ENCODE peak calls at places on chromosome 16, in eight cellular contexts. S is M059J; L is stimulated activated CD8-positive, alpha-beta memory T cell treated with anti-CD3 and anti-CD28 coated beads, Interleukin-15, amount 100 ng/mL, for 24 hours; R is HT-29; G is NCI-H1092; H is H9; Q is lung; D is NCI-H1105. P is an unnamed sample.

GRCh38 chr16:60225541-60225940 is 1491.4 kb upstream of the GOT2 start:
- DNase-seq in S (no peak), L (no peak), R (no peak), G (no peak), H (no peak), Q (no peak), D (no peak), P (no peak)

GRCh38 chr16:66651474-66651765 is 45.1 kb downstream of the CMTM4 start:
- DNase-seq in S (peak; percentile 39), L (no peak), R (no peak), G (no peak), H (no peak), Q (no peak), D (no peak), P (peak; percentile 33)

GRCh38 chr16:29900102-29900887 is at the start of gene ASPHD1:
- DNase-seq in S (peak; percentile 90), L (peak; percentile 47), R (peak; percentile 69), G (peak; percentile 59), H (peak; percentile 82), Q (peak; percentile 70), D (peak; percentile 46), P (no peak)

GRCh38 chr16:4290236-4290830 is 17.5 kb upstream of the TFAP4 start:
- DNase-seq in S (peak; percentile 94), L (no peak), R (peak; percentile 72), G (no peak), H (no peak), Q (peak; percentile 80), D (no peak), P (no peak)

GRCh38 chr16:65884018-65884417 is 482.5 kb upstream of the CDH5 start:
- DNase-seq in S (peak; percentile 65), L (no peak), R (no peak), G (no peak), H (no peak), Q (no peak), D (no peak), P (no peak)

GRCh38 chr16:906296-906695 is 64.5 kb downstream of the LMF1 start:
- DNase-seq in S (no peak), L (no peak), R (no peak), G (no peak), H (no peak), Q (no peak), D (no peak), P (no peak)

GRCh38 chr16:1763521-1764511 is 7.5 kb downstream of the NME3 start:
- DNase-seq in S (no peak), L (no peak), R (no peak), G (no peak), H (peak; percentile 91), Q (no peak), D (no peak), P (no peak)

GRCh38 chr16:75402821-75403475 is 30.4 kb downstream of the CFDP1 start:
- DNase-seq in S (peak; percentile 57), L (no peak), R (peak; percentile 48), G (peak; percentile 15), H (no peak), Q (no peak), D (no peak), P (no peak)

GRCh38 chr16:49464877-49465504 is 91.4 kb downstream of the C16orf78 start:
- DNase-seq in S (no peak), L (no peak), R (no peak), G (no peak), H (peak; percentile 73), Q (peak; percentile 19), D (no peak), P (peak; percentile 48)

GRCh38 chr16:57530104-57530522 is 6.3 kb downstream of the CCDC102A start:
- DNase-seq in S (peak; percentile 70), L (peak; percentile 31), R (peak; percentile 61), G (no peak), H (peak; percentile 51), Q (no peak), D (no peak), P (peak; percentile 72)

GRCh38 chr16:68455631-68456030 is 7.3 kb upstream of the SMPD3 start:
- DNase-seq in S (no peak), L (no peak), R (no peak), G (no peak), H (no peak), Q (no peak), D (no peak), P (no peak)

GRCh38 chr16:79272141-79272577 is 328.4 kb downstream of the MAF start:
- DNase-seq in S (no peak), L (no peak), R (no peak), G (no peak), H (no peak), Q (no peak), D (no peak), P (no peak)

GRCh38 chr16:48030926-48031325 is 124.9 kb downstream of the ABCC12 start:
- DNase-seq in S (no peak), L (no peak), R (no peak), G (no peak), H (no peak), Q (no peak), D (no peak), P (no peak)

GRCh38 chr16:68085259-68086071 is at the start of gene NFATC3:
- DNase-seq in S (peak; percentile 94), L (peak; percentile 96), R (peak; percentile 94), G (peak; percentile 60), H (peak; percentile 37), Q (peak; percentile 98), D (peak; percentile 91), P (peak; percentile 100)

GRCh38 chr16:10868562-10869469 is 8.2 kb upstream of the CIITA start:
- DNase-seq in S (no peak), L (no peak), R (no peak), G (no peak), H (no peak), Q (no peak), D (no peak), P (no peak)

GRCh38 chr16:47258874-47259461 is 115.2 kb upstream of the NETO2 start:
- DNase-seq in S (peak; percentile 27), L (no peak), R (peak; percentile 50), G (no peak), H (peak; percentile 31), Q (no peak), D (peak; percentile 3), P (no peak)

GRCh38 chr16:78647019-78647418 is 547.6 kb downstream of the WWOX start:
- DNase-seq in S (no peak), L (no peak), R (no peak), G (no peak), H (no peak), Q (no peak), D (no peak), P (no peak)

GRCh38 chr16:70804153-70804728 is 3.3 kb upstream of the VAC14 start:
- DNase-seq in S (peak; percentile 89), L (no peak), R (no peak), G (no peak), H (no peak), Q (no peak), D (no peak), P (no peak)

GRCh38 chr16:89960966-89961365 is 12.4 kb downstream of the DEF8 start:
- DNase-seq in S (no peak), L (no peak), R (no peak), G (no peak), H (no peak), Q (no peak), D (no peak), P (no peak)

GRCh38 chr16:88920618-88921602 is 54.5 kb upstream of the PABPN1L start:
- DNase-seq in S (peak; percentile 36), L (no peak), R (peak; percentile 51), G (peak; percentile 35), H (peak; percentile 53), Q (peak; percentile 62), D (no peak), P (no peak)